ENCODE peak calls at places on chromosome 15, in seven cellular contexts. X, M, V, W, H, A and T are unnamed samples.

GRCh38 chr15:79218588-79219200 is 63.8 kb upstream of the ANKRD34C start:
- DNase-seq in X (no peak), M (peak; percentile 9), V (peak; percentile 6), W (no peak), H (peak; percentile 4), A (peak; percentile 16), T (no peak)

GRCh38 chr15:69296606-69297005 is 2.1 kb upstream of the PAQR5 start:
- DNase-seq in X (no peak), M (no peak), V (no peak), W (no peak), H (no peak), A (no peak), T (no peak)

GRCh38 chr15:94631608-94632007 is 400.2 kb downstream of the MCTP2 start:
- DNase-seq in X (no peak), M (no peak), V (no peak), W (no peak), H (no peak), A (no peak), T (no peak)

GRCh38 chr15:37765809-37766208 is 168.6 kb upstream of the TMCO5A start:
- DNase-seq in X (no peak), M (no peak), V (no peak), W (no peak), H (peak; percentile 5), A (no peak), T (no peak)

GRCh38 chr15:23753248-23753647 is 66.1 kb upstream of the NDN start:
- DNase-seq in X (no peak), M (no peak), V (no peak), W (no peak), H (no peak), A (no peak), T (no peak)

GRCh38 chr15:101207867-101208288 is 44.0 kb downstream of the CHSY1 start:
- DNase-seq in X (no peak), M (no peak), V (peak; percentile 85), W (no peak), H (peak; percentile 73), A (no peak), T (no peak)

GRCh38 chr15:50458713-50459112 is 34.5 kb downstream of the USP8 start:
- DNase-seq in X (no peak), M (no peak), V (no peak), W (no peak), H (no peak), A (no peak), T (no peak)

GRCh38 chr15:77455696-77456293 is 35.1 kb downstream of the HMG20A start:
- DNase-seq in X (no peak), M (no peak), V (peak; percentile 82), W (no peak), H (peak; percentile 84), A (peak; percentile 19), T (no peak)

GRCh38 chr15:89104172-89104564 is 15.9 kb downstream of the ABHD2 start:
- DNase-seq in X (no peak), M (no peak), V (peak; percentile 93), W (no peak), H (peak; percentile 47), A (no peak), T (no peak)

GRCh38 chr15:63156086-63156707 is 1.1 kb downstream of the RPS27L start:
- DNase-seq in X (no peak), M (no peak), V (no peak), W (no peak), H (peak; percentile 18), A (peak; percentile 14), T (no peak)

GRCh38 chr15:91537868-91538267 is 315.6 kb upstream of the SLCO3A1 start:
- DNase-seq in X (no peak), M (no peak), V (no peak), W (no peak), H (no peak), A (no peak), T (no peak)

GRCh38 chr15:40878785-40879184 is 4.8 kb upstream of the RHOV start:
- DNase-seq in X (no peak), M (no peak), V (no peak), W (no peak), H (peak; percentile 64), A (peak; percentile 79), T (peak; percentile 36)

GRCh38 chr15:86773766-86774165 is 694.1 kb downstream of the AGBL1 start:
- DNase-seq in X (no peak), M (no peak), V (no peak), W (no peak), H (no peak), A (no peak), T (no peak)

GRCh38 chr15:74172751-74173544 is 562 bp upstream of the ISLR start:
- DNase-seq in X (no peak), M (no peak), V (peak; percentile 91), W (peak; percentile 50), H (peak; percentile 35), A (no peak), T (no peak)

GRCh38 chr15:58548308-58549012 is 116.7 kb downstream of the LIPC start:
- DNase-seq in X (no peak), M (no peak), V (no peak), W (no peak), H (no peak), A (no peak), T (no peak)

GRCh38 chr15:87547470-87548181 is 708.9 kb downstream of the NTRK3 start:
- DNase-seq in X (no peak), M (no peak), V (peak; percentile 84), W (no peak), H (peak; percentile 83), A (peak; percentile 8), T (no peak)

GRCh38 chr15:77722759-77723460 is 90.2 kb upstream of the LINGO1 start:
- DNase-seq in X (no peak), M (no peak), V (no peak), W (no peak), H (no peak), A (no peak), T (no peak)

GRCh38 chr15:31327674-31328424 is 1.2 kb downstream of the KLF13 start:
- DNase-seq in X (peak; percentile 77), M (peak; percentile 26), V (peak; percentile 63), W (peak; percentile 87), H (peak; percentile 18), A (peak; percentile 10), T (peak; percentile 25)

GRCh38 chr15:74497584-74497983 is 36.6 kb upstream of the UBL7 start:
- DNase-seq in X (no peak), M (no peak), V (no peak), W (no peak), H (no peak), A (peak; percentile 66), T (no peak)

GRCh38 chr15:65032823-65033537 is 3.5 kb upstream of the MTFMT start:
- DNase-seq in X (peak; percentile 61), M (peak; percentile 83), V (peak; percentile 61), W (peak; percentile 66), H (peak; percentile 61), A (no peak), T (peak; percentile 65)

GRCh38 chr15:45099549-45100165 is 14.3 kb downstream of the DUOX2 start:
- DNase-seq in X (no peak), M (no peak), V (no peak), W (no peak), H (no peak), A (no peak), T (no peak)

GRCh38 chr15:56232058-56232457 is 11.6 kb downstream of the RFX7 start:
- DNase-seq in X (no peak), M (no peak), V (no peak), W (no peak), H (no peak), A (no peak), T (no peak)

GRCh38 chr15:78178056-78178455 is 28.9 kb downstream of the IDH3A start:
- DNase-seq in X (no peak), M (no peak), V (no peak), W (no peak), H (no peak), A (no peak), T (no peak)

GRCh38 chr15:41499109-41499851 is 5.6 kb downstream of the ITPKA start:
- DNase-seq in X (no peak), M (no peak), V (no peak), W (no peak), H (no peak), A (peak; percentile 10), T (no peak)

GRCh38 chr15:49831206-49831965 is 210.5 kb downstream of the DTWD1 start:
- DNase-seq in X (no peak), M (peak; percentile 99), V (peak; percentile 93), W (no peak), H (peak; percentile 89), A (peak; percentile 70), T (peak; percentile 29)

GRCh38 chr15:62455441-62455921 is 290.4 kb upstream of the C2CD4B start:
- DNase-seq in X (no peak), M (no peak), V (no peak), W (no peak), H (peak; percentile 52), A (peak; percentile 71), T (no peak)

GRCh38 chr15:100873029-100873677 is 6.5 kb upstream of the ALDH1A3 start:
- DNase-seq in X (peak; percentile 72), M (peak; percentile 69), V (peak; percentile 94), W (no peak), H (peak; percentile 74), A (peak; percentile 73), T (peak; percentile 79)

GRCh38 chr15:31389576-31389975 is 62.9 kb downstream of the KLF13 start:
- DNase-seq in X (peak; percentile 26), M (no peak), V (no peak), W (no peak), H (no peak), A (no peak), T (no peak)

GRCh38 chr15:78681306-78682012 is 40.4 kb upstream of the CHRNB4 start:
- DNase-seq in X (no peak), M (no peak), V (no peak), W (no peak), H (no peak), A (no peak), T (no peak)

GRCh38 chr15:76127169-76127568 is 67.4 kb downstream of the TMEM266 start:
- DNase-seq in X (no peak), M (no peak), V (no peak), W (no peak), H (no peak), A (no peak), T (no peak)

GRCh38 chr15:91975241-91975978 is 121.9 kb downstream of the SLCO3A1 start:
- DNase-seq in X (no peak), M (no peak), V (no peak), W (no peak), H (no peak), A (no peak), T (no peak)

GRCh38 chr15:38079236-38079635 is 144.8 kb downstream of the TMCO5A start:
- DNase-seq in X (no peak), M (no peak), V (no peak), W (no peak), H (no peak), A (no peak), T (no peak)

GRCh38 chr15:64452988-64453688 is 7.2 kb upstream of the ZNF609 start:
- DNase-seq in X (no peak), M (no peak), V (peak; percentile 69), W (no peak), H (peak; percentile 32), A (no peak), T (no peak)

GRCh38 chr15:93861413-93861812 is 369.9 kb upstream of the MCTP2 start:
- DNase-seq in X (no peak), M (no peak), V (peak; percentile 4), W (no peak), H (peak; percentile 5), A (no peak), T (no peak)

GRCh38 chr15:64324513-64324912 is 31.5 kb downstream of the CSNK1G1 start:
- DNase-seq in X (no peak), M (no peak), V (no peak), W (no peak), H (peak; percentile 29), A (no peak), T (no peak)